ENCODE peak calls at places on chromosomes 3 and 15, in four cellular contexts. M is endothelial cell, A is psoas muscle, F is AG09319. K is an unnamed sample.

GRCh38 chr3:172659246-172660002 is 51.4 kb downstream of the NCEH1 start:
- DNase-seq in A (no peak), F (no peak), M (no peak), K (no peak)

GRCh38 chr15:35885870-35886269 is 339.9 kb upstream of the DPH6 start:
- DNase-seq in A (no peak), F (no peak), M (no peak), K (no peak)

GRCh38 chr3:69212411-69213160 is 90.2 kb upstream of the LMOD3 start:
- DNase-seq in M (no peak), F (no peak), A (no peak), K (peak)

GRCh38 chr3:69787436-69788168 is 48.3 kb downstream of the MITF start:
- DNase-seq in M (no peak), F (peak), A (no peak), K (peak)

GRCh38 chr3:40877651-40878463 is 321.4 kb upstream of the CTNNB1 start:
- DNase-seq in M (no peak), A (peak), F (no peak), K (no peak)

GRCh38 chr15:66701422-66702034 is 508 bp upstream of the SMAD6 start:
- DNase-seq in F (no peak), A (peak), M (peak), K (no peak)

GRCh38 chr3:129343643-129344360 is 65.1 kb downstream of the HMCES start:
- DNase-seq in F (no peak), M (peak), A (peak), K (no peak)

GRCh38 chr3:186590580-186591296 is 20.2 kb downstream of the DNAJB11 start:
- DNase-seq in M (no peak), F (no peak), A (no peak), K (no peak)

GRCh38 chr15:34795267-34796081 is at the start of gene ACTC1:
- DNase-seq in F (no peak), A (peak), M (peak), K (no peak)

GRCh38 chr15:39269352-39269751 is 311.5 kb upstream of the THBS1 start:
- DNase-seq in A (no peak), M (no peak), F (no peak), K (no peak)

GRCh38 chr15:70236306-70237103 is 138.8 kb upstream of the TLE3 start:
- DNase-seq in M (no peak), F (no peak), A (no peak), K (peak)

GRCh38 chr3:116032176-116032575 is 408.9 kb downstream of the GAP43 start:
- DNase-seq in A (no peak), F (no peak), M (no peak), K (no peak)

GRCh38 chr3:196569003-196569516 is 600 bp downstream of the FBXO45 start:
- DNase-seq in F (no peak), A (no peak), M (no peak), K (no peak)
- TF ChIP-seq CTCF in F (no peak), A (no peak), M (no peak), K (no peak)

GRCh38 chr3:52682016-52682415 is 3.7 kb downstream of the PBRM1 start:
- DNase-seq in M (no peak), A (no peak), F (no peak), K (peak)
- TF ChIP-seq CTCF in M (no peak), A (no peak), F (peak), K (peak)

GRCh38 chr3:134312072-134312872 is 61.6 kb upstream of the RYK start:
- DNase-seq in F (no peak), M (peak), A (peak), K (no peak)
- TF ChIP-seq CTCF in F (no peak), M (no peak), A (peak), K (no peak)

GRCh38 chr3:126732281-126733060 is 28.4 kb downstream of the CHCHD6 start:
- DNase-seq in M (no peak), F (no peak), A (no peak), K (no peak)

GRCh38 chr3:126742057-126742456 is 38.0 kb downstream of the CHCHD6 start:
- DNase-seq in A (no peak), F (no peak), M (no peak), K (no peak)

GRCh38 chr3:126733061-126733430 is 29.0 kb downstream of the CHCHD6 start:
- DNase-seq in F (no peak), M (no peak), A (no peak), K (no peak)

GRCh38 chr3:126734324-126734723 is 30.3 kb downstream of the CHCHD6 start:
- DNase-seq in M (no peak), A (no peak), F (no peak), K (no peak)

GRCh38 chr3:126737527-126737926 is 33.5 kb downstream of the CHCHD6 start:
- DNase-seq in A (no peak), M (no peak), F (no peak), K (no peak)
- TF ChIP-seq CTCF in A (no peak), M (peak), F (no peak), K (peak)

DNA sequence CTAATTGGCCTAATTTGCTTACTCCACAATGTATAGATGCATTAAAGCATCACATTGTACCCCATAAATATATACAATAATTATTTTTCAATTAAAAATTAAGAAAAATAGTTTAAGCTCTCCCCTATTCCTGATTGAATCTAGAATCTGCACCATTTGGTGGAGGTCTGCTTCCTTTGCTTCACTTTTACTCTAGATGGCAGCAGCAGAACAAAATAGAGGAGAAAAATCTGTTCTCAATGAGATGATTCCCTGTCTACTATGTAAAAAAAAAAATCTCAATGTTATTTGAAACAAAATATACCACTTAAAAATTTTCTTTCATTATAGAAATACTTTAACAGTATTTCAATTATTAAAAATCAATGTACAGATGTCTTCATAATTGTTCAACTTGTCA is 109.6 kb upstream of the FXR1 start:
- DNase-seq in A (no peak), M (no peak), F (no peak), K (no peak)
- TF ChIP-seq CTCF in A (peak), M (no peak), F (peak), K (peak)

GRCh38 chr3:67509471-67510075 is 144.8 kb downstream of the SUCLG2 start:
- DNase-seq in M (no peak), F (no peak), A (no peak), K (no peak)
- TF ChIP-seq CTCF in M (no peak), F (no peak), A (no peak), K (no peak)

GRCh38 chr15:91050128-91050455 is 27.7 kb upstream of the VPS33B start:
- DNase-seq in A (no peak), F (no peak), M (no peak), K (no peak)
- TF ChIP-seq CTCF in A (no peak), F (no peak), M (peak), K (no peak)

DNA sequence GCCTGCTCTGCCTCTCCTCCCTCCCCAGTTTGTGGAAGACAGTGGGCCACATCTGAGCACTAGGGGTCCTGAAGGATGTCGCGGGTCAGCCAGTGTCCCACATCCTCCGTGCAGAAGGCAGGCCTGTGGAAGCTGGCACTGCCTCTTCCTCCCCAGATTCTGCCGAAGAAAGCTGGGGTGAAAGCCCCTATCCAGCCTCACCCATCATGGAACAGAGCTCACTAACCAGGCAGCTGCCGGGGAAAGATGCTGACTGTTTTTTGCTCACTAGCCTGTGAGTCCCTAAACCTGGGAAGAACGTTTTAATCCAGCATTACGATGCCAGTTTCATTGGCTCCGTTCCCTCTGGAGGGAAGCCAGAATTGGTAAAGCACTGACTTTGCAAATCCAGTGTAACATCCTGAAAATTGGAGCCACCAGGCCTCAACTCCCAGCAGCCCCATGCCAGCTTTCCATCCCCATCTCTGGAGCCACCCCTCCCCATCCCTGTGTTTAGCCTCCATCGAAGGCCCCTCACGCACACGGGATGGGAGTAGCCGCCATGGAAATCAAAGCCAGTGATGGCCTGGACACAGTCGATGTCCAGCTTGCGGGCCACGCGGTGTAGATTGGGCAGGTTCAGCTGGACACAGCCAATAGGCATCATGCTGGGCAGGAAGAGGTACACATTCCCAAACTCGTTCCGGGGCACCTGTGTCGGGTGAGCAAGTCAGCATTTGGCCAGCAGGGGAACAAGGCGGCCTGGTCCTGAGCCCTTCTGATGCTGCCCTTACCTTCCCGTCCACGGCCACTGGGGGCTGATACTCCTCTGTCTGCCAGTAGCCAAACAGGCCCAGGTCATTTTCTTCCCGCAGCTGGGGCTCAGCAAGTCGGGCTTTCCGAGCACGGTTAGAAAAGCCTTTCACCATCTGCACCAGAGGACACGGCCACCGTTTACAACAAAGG is 23.5 kb downstream of the TMEM43 start:
- DNase-seq in F (no peak), A (no peak), M (peak), K (no peak)
- TF ChIP-seq CTCF in F (no peak), A (no peak), M (peak), K (peak)

DNA sequence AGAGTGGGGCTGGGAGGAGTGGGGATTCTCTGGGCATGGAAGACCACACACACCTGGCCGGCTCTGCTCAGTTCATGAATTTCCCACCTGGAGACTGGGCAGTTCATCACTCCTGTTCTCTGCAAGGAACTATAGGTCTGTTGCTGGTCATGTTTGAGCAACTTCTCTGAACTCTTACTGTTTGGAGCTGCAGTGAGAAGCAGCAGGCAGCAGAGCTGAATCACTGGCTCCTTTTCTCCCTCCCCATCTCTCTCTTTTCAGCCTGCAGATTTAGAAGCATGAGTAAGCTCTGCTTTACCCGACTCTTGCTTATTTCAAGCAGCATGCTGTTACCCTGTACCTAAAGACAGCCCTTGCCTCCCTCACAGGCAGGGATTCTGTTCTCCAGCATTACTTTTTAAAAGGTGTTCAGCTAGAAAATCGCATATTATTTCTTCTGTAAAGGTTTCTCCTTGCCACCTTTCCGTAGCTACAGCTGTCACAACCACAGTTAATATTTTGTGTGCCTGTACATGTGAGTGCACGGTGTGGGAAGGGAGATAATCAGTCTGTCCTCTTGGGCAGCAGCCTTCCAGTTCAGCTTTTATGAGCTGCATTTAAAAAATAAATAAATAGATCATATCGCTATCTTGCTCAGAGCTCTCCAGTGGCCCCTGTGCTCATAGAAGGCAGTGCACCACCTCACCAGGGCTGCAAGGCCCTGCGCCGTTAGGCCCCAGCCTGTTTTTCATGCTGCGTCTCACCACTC is 131.6 kb downstream of the CHCHD6 start:
- DNase-seq in A (no peak), F (no peak), M (no peak), K (no peak)
- TF ChIP-seq CTCF in A (no peak), F (peak), M (no peak), K (peak)